ENCODE peak calls at places on chromosomes 5 and 9, in seven cellular contexts. Q, F, K, B, A, N and J are unnamed samples.

GRCh38 chr9:18759836-18760235 is 273.2 kb downstream of the SAXO1 start:
- DNase-seq in B (no peak), K (no peak), N (no peak), Q (no peak), F (no peak), A (no peak), J (no peak)

GRCh38 chr5:160366230-160366629 is 4.2 kb downstream of the C1QTNF2 start:
- DNase-seq in K (no peak), B (no peak), Q (no peak), A (no peak), F (no peak), N (no peak), J (no peak)

GRCh38 chr5:67154518-67155206 is 41.9 kb downstream of the CD180 start:
- DNase-seq in N (no peak), F (no peak), Q (peak; percentile 27), A (peak; percentile 80), B (no peak), K (no peak), J (no peak)

GRCh38 chr5:122121782-122122465 is 7.4 kb upstream of the ZNF474 start:
- DNase-seq in K (no peak), A (no peak), B (no peak), F (no peak), N (no peak), Q (no peak), J (no peak)

GRCh38 chr5:107554776-107555424 is 115.8 kb downstream of the EFNA5 start:
- DNase-seq in Q (no peak), N (no peak), F (no peak), B (no peak), K (no peak), A (no peak), J (no peak)

GRCh38 chr5:178507151-178507932 is 82.9 kb downstream of the COL23A1 start:
- DNase-seq in A (no peak), N (no peak), Q (no peak), B (no peak), K (no peak), F (no peak), J (no peak)

GRCh38 chr9:124980434-124980833 is 39.6 kb upstream of the GOLGA1 start:
- DNase-seq in Q (no peak), N (no peak), A (no peak), F (no peak), B (no peak), K (no peak), J (no peak)

GRCh38 chr5:154005648-154006047 is 33.1 kb downstream of the FAM114A2 start:
- DNase-seq in F (no peak), N (no peak), Q (no peak), B (no peak), K (no peak), A (no peak), J (no peak)

GRCh38 chr5:112240011-112240410 is 179.1 kb downstream of the EPB41L4A start:
- DNase-seq in K (no peak), B (no peak), Q (no peak), F (no peak), N (peak; percentile 34), A (no peak), J (peak; percentile 58)

GRCh38 chr9:12718482-12719026 is 25.4 kb downstream of the TYRP1 start:
- DNase-seq in N (peak; percentile 87), K (no peak), A (no peak), B (no peak), Q (no peak), F (no peak), J (no peak)

GRCh38 chr5:160852049-160852448 is at the start of gene ATP10B:
- DNase-seq in A (no peak), K (no peak), Q (no peak), B (no peak), F (no peak), N (no peak), J (no peak)

GRCh38 chr5:109865636-109866035 is 175.9 kb downstream of the MAN2A1 start:
- DNase-seq in Q (peak; percentile 71), A (no peak), B (no peak), N (no peak), K (no peak), F (no peak), J (no peak)

GRCh38 chr9:123739902-123740301 is 190.0 kb downstream of the DENND1A start:
- DNase-seq in K (no peak), Q (no peak), F (no peak), N (no peak), B (no peak), A (no peak), J (no peak)

GRCh38 chr5:179404321-179405053 is 59.2 kb upstream of the ADAMTS2 start:
- DNase-seq in N (no peak), F (no peak), K (no peak), A (no peak), Q (no peak), B (no peak), J (no peak)

GRCh38 chr5:93925321-93925720 is 183.9 kb upstream of the POU5F2 start:
- DNase-seq in Q (no peak), B (no peak), F (no peak), A (no peak), K (no peak), N (no peak), J (no peak)

GRCh38 chr9:130894546-130894945 is 2.1 kb downstream of the QRFP start:
- DNase-seq in B (no peak), A (no peak), K (no peak), Q (no peak), F (no peak), N (no peak), J (no peak)

GRCh38 chr9:130895038-130895437 is 1.6 kb downstream of the QRFP start:
- DNase-seq in K (no peak), B (no peak), A (no peak), N (no peak), Q (no peak), F (no peak), J (no peak)

GRCh38 chr9:130896233-130897012 is at the start of gene QRFP:
- DNase-seq in K (no peak), A (no peak), F (no peak), Q (no peak), B (no peak), N (no peak), J (peak; percentile 52)

GRCh38 chr9:130897105-130897751 is 616 bp upstream of the QRFP start:
- DNase-seq in A (no peak), F (no peak), B (no peak), Q (no peak), K (no peak), N (no peak), J (no peak)

GRCh38 chr9:130895481-130896232 is 955 bp downstream of the QRFP start:
- DNase-seq in A (no peak), K (no peak), F (no peak), B (no peak), Q (no peak), N (peak; percentile 62), J (no peak)
- TF ChIP-seq CTCF in A (no peak), K (no peak), F (no peak), B (no peak), Q (no peak), N (no peak), J (no peak)

DNA sequence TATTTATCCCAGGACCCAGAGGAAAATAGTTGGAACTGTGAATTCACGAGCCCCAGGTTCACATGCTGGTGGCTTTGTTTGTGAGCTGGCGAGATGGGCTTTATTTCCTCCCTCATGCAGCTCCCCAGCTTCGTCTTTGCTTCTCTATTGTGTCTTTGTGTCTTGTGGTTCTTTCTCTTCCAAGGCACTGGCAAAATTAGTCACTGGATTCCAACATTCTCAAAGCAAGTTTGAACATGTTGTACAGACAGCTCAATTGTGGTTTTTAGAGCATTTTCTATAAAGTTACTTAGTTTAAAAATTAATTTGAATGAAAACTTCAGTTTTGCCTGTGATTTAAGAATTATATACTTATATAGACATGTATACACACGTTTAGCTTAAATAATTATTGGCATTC is 7.3 kb downstream of the NDUFS6 start:
- DNase-seq in B (no peak), A (no peak), F (no peak), K (no peak), N (no peak), Q (no peak), J (no peak)
- TF ChIP-seq CTCF in B (no peak), A (no peak), F (no peak), K (no peak), N (no peak), Q (no peak), J (no peak)

GRCh38 chr5:56202483-56202882 is 30.6 kb downstream of the ANKRD55 start:
- DNase-seq in B (no peak), K (no peak), F (no peak), Q (no peak), N (no peak), A (no peak), J (no peak)

GRCh38 chr5:56206126-56206525 is 27.0 kb downstream of the ANKRD55 start:
- DNase-seq in K (no peak), F (no peak), B (no peak), N (no peak), A (no peak), Q (no peak), J (no peak)

DNA sequence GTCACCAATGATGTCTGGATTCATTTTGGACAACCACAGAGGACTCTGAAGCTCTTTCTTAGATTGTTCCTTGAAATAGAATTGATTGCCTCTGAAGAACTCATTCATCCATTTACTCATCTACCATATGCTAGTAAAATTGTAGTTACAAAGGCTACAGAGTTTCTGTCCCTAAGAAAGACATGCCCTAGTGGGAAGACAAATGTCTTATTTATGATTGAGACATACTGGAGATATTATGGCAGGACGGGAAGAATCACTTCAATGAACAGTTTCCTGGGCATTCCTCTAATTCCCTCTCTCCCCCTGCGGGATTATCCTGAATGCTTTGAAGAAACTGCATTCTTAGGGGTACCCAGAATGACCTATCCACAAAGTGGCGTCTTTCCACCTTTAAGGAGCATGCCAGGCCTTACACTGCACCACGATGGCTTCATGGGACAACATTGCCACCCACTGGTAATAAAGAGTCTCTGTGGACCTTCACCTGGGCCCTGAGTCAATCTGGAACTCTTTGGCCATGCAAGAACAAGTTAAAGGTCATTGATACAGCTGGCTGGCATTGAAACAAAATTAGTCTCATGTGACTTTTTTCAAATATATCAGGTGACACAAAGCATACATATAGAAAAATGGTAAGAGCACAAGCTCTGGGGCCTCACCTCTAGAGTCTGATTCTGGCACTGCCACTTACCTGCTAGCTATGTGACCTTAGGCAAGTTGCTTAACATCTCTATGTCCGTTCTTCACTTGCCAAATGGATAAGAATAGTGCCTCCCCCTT is 32.1 kb downstream of the ANKRD55 start:
- DNase-seq in Q (peak; percentile 54), N (peak; percentile 85), B (peak; percentile 35), A (peak; percentile 24), F (peak; percentile 73), K (no peak), J (peak; percentile 67)
- TF ChIP-seq CTCF in Q (peak; percentile 63), N (peak; percentile 74), B (peak; percentile 71), A (peak; percentile 77), F (peak; percentile 54), K (peak; percentile 65), J (peak; percentile 84)

GRCh38 chr9:136323420-136323819 is 3.9 kb upstream of the GPSM1 start:
- DNase-seq in K (no peak), A (peak; percentile 78), Q (no peak), F (no peak), B (no peak), N (no peak), J (no peak)

GRCh38 chr9:136326061-136326776 is 1.1 kb upstream of the GPSM1 start:
- DNase-seq in N (peak; percentile 70), K (no peak), B (no peak), F (no peak), Q (no peak), A (no peak), J (no peak)

GRCh38 chr9:136322756-136323330 is 4.5 kb upstream of the GPSM1 start:
- DNase-seq in Q (no peak), B (no peak), F (no peak), N (no peak), A (no peak), K (no peak), J (no peak)

GRCh38 chr9:136325354-136325753 is 2.0 kb upstream of the GPSM1 start:
- DNase-seq in B (no peak), A (no peak), F (no peak), N (no peak), K (no peak), Q (no peak), J (no peak)

GRCh38 chr9:136324501-136325300 is 2.6 kb upstream of the GPSM1 start:
- DNase-seq in N (no peak), F (no peak), Q (no peak), B (no peak), A (no peak), K (no peak), J (peak; percentile 21)
- TF ChIP-seq CTCF in N (no peak), F (no peak), Q (no peak), B (no peak), A (no peak), K (no peak), J (no peak)